ENCODE peak calls at places on chromosome 9, in five cellular contexts. Z, F, Y, E and I are unnamed samples.
A peak's percentile ranks its signal among the peaks of the same experiment; 100 is the strongest.

GRCh38 chr9:91037511-91038482 is 236.2 kb downstream of the SYK start:
- DNase-seq in Z (no peak), F (peak; percentile 41), Y (peak; percentile 21), E (peak; percentile 93), I (no peak)

GRCh38 chr9:37515620-37516258 is 30.0 kb downstream of the POLR1E start:
- DNase-seq in Z (no peak), F (no peak), Y (no peak), E (no peak), I (no peak)

GRCh38 chr9:131960805-131961495 is 118.7 kb downstream of the MED27 start:
- DNase-seq in Z (no peak), F (no peak), Y (no peak), E (no peak), I (no peak)

GRCh38 chr9:131320031-131320685 is 30.6 kb downstream of the PLPP7 start:
- DNase-seq in Z (no peak), F (no peak), Y (peak; percentile 58), E (no peak), I (no peak)

GRCh38 chr9:4743131-4743875 is 2.3 kb upstream of the AK3 start:
- DNase-seq in Z (no peak), F (no peak), Y (no peak), E (no peak), I (no peak)

GRCh38 chr9:14331120-14331519 is 17.2 kb upstream of the NFIB start:
- DNase-seq in Z (no peak), F (no peak), Y (no peak), E (no peak), I (no peak)

GRCh38 chr9:98993570-98993945 is 49.9 kb downstream of the COL15A1 start:
- DNase-seq in Z (peak; percentile 53), F (no peak), Y (no peak), E (no peak), I (no peak)

GRCh38 chr9:85004818-85005413 is 335.4 kb downstream of the NTRK2 start:
- DNase-seq in Z (peak; percentile 21), F (no peak), Y (no peak), E (no peak), I (no peak)

GRCh38 chr9:136882109-136882946 is 4.0 kb upstream of the TRAF2 start:
- DNase-seq in Z (peak; percentile 73), F (peak; percentile 56), Y (peak; percentile 15), E (peak; percentile 51), I (no peak)

GRCh38 chr9:104177003-104177611 is 83.0 kb downstream of the SMC2 start:
- DNase-seq in Z (no peak), F (peak; percentile 15), Y (no peak), E (peak; percentile 14), I (no peak)

GRCh38 chr9:71980266-71981018 is 69.0 kb downstream of the C9orf85 start:
- DNase-seq in Z (no peak), F (no peak), Y (no peak), E (no peak), I (no peak)

GRCh38 chr9:87607859-87608258 is 110.2 kb downstream of the DAPK1 start:
- DNase-seq in Z (no peak), F (no peak), Y (no peak), E (peak; percentile 77), I (no peak)

GRCh38 chr9:115109486-115109885 is 8.5 kb downstream of the TNC start:
- DNase-seq in Z (no peak), F (no peak), Y (no peak), E (no peak), I (no peak)

GRCh38 chr9:116191757-116192415 is 38.3 kb downstream of the PAPPA start:
- DNase-seq in Z (no peak), F (no peak), Y (no peak), E (no peak), I (no peak)

GRCh38 chr9:75265525-75265972 is 177.2 kb downstream of the OSTF1 start:
- DNase-seq in Z (no peak), F (peak; percentile 15), Y (peak; percentile 28), E (peak; percentile 52), I (peak; percentile 44)

GRCh38 chr9:37839491-37840461 is 39.2 kb downstream of the DCAF10 start:
- DNase-seq in Z (no peak), F (no peak), Y (peak; percentile 17), E (peak; percentile 41), I (no peak)

GRCh38 chr9:114288233-114289051 is 34.5 kb upstream of the ORM1 start:
- DNase-seq in Z (no peak), F (no peak), Y (no peak), E (no peak), I (no peak)

GRCh38 chr9:132800038-132800648 is 77.9 kb downstream of the AK8 start:
- DNase-seq in Z (no peak), F (peak; percentile 60), Y (peak; percentile 85), E (peak; percentile 57), I (no peak)

GRCh38 chr9:107373809-107374208 is 90.7 kb downstream of the RAD23B start:
- DNase-seq in Z (no peak), F (no peak), Y (no peak), E (no peak), I (no peak)

GRCh38 chr9:34633851-34634550 is 3.6 kb downstream of the SIGMAR1 start:
- DNase-seq in Z (no peak), F (no peak), Y (peak; percentile 84), E (peak; percentile 64), I (no peak)

GRCh38 chr9:120776788-120777187 is 16.4 kb downstream of the FBXW2 start:
- DNase-seq in Z (no peak), F (no peak), Y (no peak), E (no peak), I (no peak)

GRCh38 chr9:89538874-89539273 is 41.0 kb upstream of the SEMA4D start:
- DNase-seq in Z (no peak), F (no peak), Y (no peak), E (no peak), I (no peak)

GRCh38 chr9:71663931-71664459 is 104.3 kb downstream of the CEMIP2 start:
- DNase-seq in Z (no peak), F (no peak), Y (no peak), E (no peak), I (no peak)

GRCh38 chr9:24413651-24414050 is 132.0 kb downstream of the IZUMO3 start:
- DNase-seq in Z (no peak), F (no peak), Y (no peak), E (no peak), I (no peak)

GRCh38 chr9:16585571-16585970 is 284.9 kb downstream of the BNC2 start:
- DNase-seq in Z (no peak), F (no peak), Y (no peak), E (no peak), I (no peak)

GRCh38 chr9:119523508-119523907 is 154.3 kb upstream of the BRINP1 start:
- DNase-seq in Z (no peak), F (no peak), Y (no peak), E (no peak), I (no peak)

GRCh38 chr9:100442072-100442471 is 15.1 kb downstream of the MSANTD3 start:
- DNase-seq in Z (no peak), F (no peak), Y (no peak), E (no peak), I (no peak)

GRCh38 chr9:116145036-116145435 is 8.6 kb upstream of the PAPPA start:
- DNase-seq in Z (no peak), F (no peak), Y (no peak), E (no peak), I (no peak)

GRCh38 chr9:135474915-135475314 is 4.7 kb upstream of the PPP1R26 start:
- DNase-seq in Z (no peak), F (peak; percentile 19), Y (peak; percentile 83), E (peak; percentile 25), I (no peak)

DNA sequence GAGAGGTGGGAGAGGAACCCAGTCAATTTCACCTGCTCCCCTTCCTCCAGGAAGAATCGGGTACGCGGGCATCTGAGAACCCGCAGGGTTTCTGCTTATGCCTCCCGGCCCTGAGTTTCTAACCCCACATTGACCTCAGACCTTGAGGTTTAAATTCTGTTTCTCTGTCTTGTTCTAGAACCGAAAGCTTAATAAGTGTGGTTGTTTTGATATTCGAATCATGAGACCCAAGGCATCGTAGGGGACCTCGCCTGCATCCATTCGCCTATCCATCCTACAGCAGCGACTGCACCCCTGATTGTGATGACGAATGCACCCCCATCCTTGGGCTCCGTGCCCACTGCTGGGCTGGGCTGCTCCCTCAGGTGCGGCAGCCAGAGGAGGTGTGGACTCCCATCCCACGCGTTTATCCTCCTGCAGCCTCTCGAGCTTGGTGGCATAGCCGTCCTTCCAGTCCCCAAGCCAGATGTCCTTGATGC is 80.8 kb upstream of the IER5L start:
- DNase-seq in Z (no peak), F (no peak), Y (no peak), E (no peak), I (no peak)
- H3K9ac ChIP-seq in Z (no peak overlapping the region), F (no peak overlapping the region), Y (no peak overlapping the region), E (no peak overlapping the region), I (no peak overlapping the region)

DNA sequence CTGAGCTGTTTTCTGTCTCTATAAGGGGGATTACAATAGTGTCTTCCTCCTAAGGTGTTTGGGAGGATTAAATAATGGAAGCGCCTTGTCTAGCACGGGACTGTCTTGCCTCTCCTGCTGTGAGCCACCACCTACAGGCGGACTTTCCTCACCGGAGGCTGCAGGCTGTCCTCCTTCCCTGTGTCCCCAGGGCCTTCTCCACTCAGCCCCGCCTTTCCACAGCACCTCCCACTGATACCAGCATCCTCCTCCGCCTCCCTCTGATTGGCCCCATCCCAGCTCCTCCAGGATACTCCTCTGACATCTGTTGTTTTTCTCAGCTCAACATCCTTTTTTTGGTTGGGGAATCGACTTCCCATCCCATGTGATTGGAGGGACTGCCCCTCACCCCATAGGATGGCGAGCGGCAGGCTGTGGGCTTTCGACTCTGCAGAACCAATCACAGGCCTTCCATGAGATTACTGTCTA is 851 bp upstream of the ZDHHC12 start:
- DNase-seq in Z (peak; percentile 32), F (peak; percentile 62), Y (peak; percentile 74), E (peak; percentile 70), I (no peak)
- TF ChIP-seq POLR2AphosphoS5 in Z (peak; percentile 16), F (peak; percentile 51), Y (peak; percentile 28), E (no peak), I (no peak)

GRCh38 chr9:137953683-137954438 is 76.3 kb downstream of the CACNA1B start:
- DNase-seq in Z (no peak), F (no peak), Y (peak; percentile 13), E (no peak), I (no peak)
- H3K9me3 ChIP-seq in Z (no peaks in the 10 kb centered on the region), F (peaks cover 5% of the 10 kb centered on the region), Y (no peaks in the 10 kb centered on the region), E (no peaks in the 10 kb centered on the region), I (no peaks in the 10 kb centered on the region)

GRCh38 chr9:117703538-117703937 is 665 bp upstream of the TLR4 start:
- DNase-seq in Z (no peak), F (no peak), Y (no peak), E (no peak), I (no peak)
- H3K9ac ChIP-seq in Z (no peak overlapping the region), F (no peak overlapping the region), Y (peak overlapping the region; percentile 82), E (peak overlapping the region; percentile 86), I (no peak overlapping the region)

GRCh38 chr9:95852059-95853032 is 23.1 kb upstream of the ERCC6L2 start:
- DNase-seq in Z (peak; percentile 84), F (no peak), Y (no peak), E (peak; percentile 63), I (no peak)

GRCh38 chr9:95854386-95855015 is 21.0 kb upstream of the ERCC6L2 start:
- DNase-seq in Z (no peak), F (no peak), Y (no peak), E (peak; percentile 56), I (no peak)

GRCh38 chr9:95845751-95846150 is 29.7 kb upstream of the ERCC6L2 start:
- DNase-seq in Z (no peak), F (no peak), Y (no peak), E (no peak), I (no peak)

GRCh38 chr9:95848764-95849163 is 26.7 kb upstream of the ERCC6L2 start:
- DNase-seq in Z (no peak), F (no peak), Y (no peak), E (no peak), I (no peak)
- TF ChIP-seq POLR2AphosphoS5 in Z (no peak), F (no peak), Y (no peak), E (no peak), I (no peak)

GRCh38 chr9:92837191-92837590 is 40.6 kb downstream of the ZNF484 start:
- DNase-seq in Z (no peak), F (no peak), Y (no peak), E (no peak), I (no peak)
- H3K9me3 ChIP-seq in Z (peaks cover 4% of the 10 kb centered on the region), F (no peaks in the 10 kb centered on the region), Y (peaks cover 8% of the 10 kb centered on the region), E (peaks cover 2% of the 10 kb centered on the region), I (peaks cover 3% of the 10 kb centered on the region)